ENCODE peak calls at places on chromosomes 12 and 14, in six cellular contexts. H, K, X, J, R and E are unnamed samples.

GRCh38 chr12:19689801-19690472 is 250.6 kb downstream of the AEBP2 start:
- DNase-seq in R (no peak), X (no peak), H (peak; percentile 93), K (no peak), J (no peak), E (no peak)

GRCh38 chr14:89486961-89487360 is 69.9 kb upstream of the FOXN3 start:
- DNase-seq in J (no peak), R (no peak), H (no peak), K (no peak), X (no peak), E (no peak)

GRCh38 chr14:99724939-99725773 is 41.1 kb downstream of the CYP46A1 start:
- DNase-seq in R (no peak), X (no peak), K (no peak), J (no peak), H (no peak), E (no peak)

GRCh38 chr12:131511391-131511802 is 199.5 kb upstream of the SFSWAP start:
- DNase-seq in J (peak; percentile 56), X (peak; percentile 4), R (peak; percentile 54), K (peak; percentile 54), H (peak; percentile 33), E (peak; percentile 89)

GRCh38 chr12:31387466-31387865 is 61.5 kb upstream of the SINHCAF start:
- DNase-seq in H (no peak), J (no peak), X (no peak), R (no peak), K (no peak), E (no peak)

GRCh38 chr14:64507376-64508156 is 3.0 kb downstream of the ZBTB1 start:
- DNase-seq in R (peak; percentile 46), K (no peak), X (peak; percentile 8), J (no peak), H (peak; percentile 21), E (no peak)

GRCh38 chr14:52131640-52132320 is 62.9 kb upstream of the NID2 start:
- DNase-seq in H (peak; percentile 89), R (peak; percentile 94), X (no peak), K (peak; percentile 49), J (peak; percentile 10), E (peak; percentile 57)

GRCh38 chr12:59823535-59823934 is 227.7 kb downstream of the SLC16A7 start:
- DNase-seq in H (no peak), R (no peak), K (no peak), X (no peak), J (no peak), E (no peak)

GRCh38 chr14:47929334-47929733 is 253.9 kb upstream of the MDGA2 start:
- DNase-seq in H (no peak), K (no peak), R (no peak), J (no peak), X (no peak), E (peak; percentile 86)

GRCh38 chr14:104724407-104724980 is 465 bp downstream of the ADSS1 start:
- DNase-seq in J (no peak), R (no peak), X (no peak), H (peak; percentile 46), K (no peak), E (no peak)

GRCh38 chr14:74658535-74659130 is 46.6 kb upstream of the LTBP2 start:
- DNase-seq in X (no peak), H (no peak), K (no peak), R (peak; percentile 67), J (no peak), E (no peak)

GRCh38 chr12:70774055-70774454 is 136.8 kb upstream of the PTPRB start:
- DNase-seq in H (no peak), J (no peak), K (no peak), X (no peak), R (peak; percentile 62), E (no peak)

GRCh38 chr12:52254965-52255751 is 19.3 kb upstream of the KRT86 start:
- DNase-seq in R (no peak), X (no peak), K (no peak), J (no peak), H (no peak), E (no peak)

GRCh38 chr14:73663548-73664212 is 18.9 kb downstream of the DNAL1 start:
- DNase-seq in H (no peak), K (no peak), X (no peak), J (no peak), R (no peak), E (no peak)

GRCh38 chr12:71183846-71184245 is 26.0 kb upstream of the TSPAN8 start:
- DNase-seq in R (no peak), X (no peak), J (no peak), K (no peak), H (no peak), E (no peak)

GRCh38 chr12:5402009-5402408 is 29.9 kb upstream of the NTF3 start:
- DNase-seq in X (no peak), J (no peak), R (no peak), H (no peak), K (no peak), E (no peak)

GRCh38 chr12:40959041-40959440 is 229.1 kb upstream of the PDZRN4 start:
- DNase-seq in J (no peak), H (no peak), R (no peak), K (no peak), X (no peak), E (no peak)

GRCh38 chr12:54419088-54419887 is at the start of gene ITGA5:
- DNase-seq in H (peak; percentile 74), R (peak; percentile 84), X (peak; percentile 43), K (no peak), J (no peak), E (no peak)

GRCh38 chr12:22518067-22518719 is 26.1 kb downstream of the C2CD5 start:
- DNase-seq in X (no peak), R (peak; percentile 10), K (no peak), J (no peak), H (peak; percentile 88), E (no peak)

GRCh38 chr14:96962337-96962736 is 165.2 kb downstream of the VRK1 start:
- DNase-seq in J (peak; percentile 34), R (no peak), K (peak; percentile 9), X (no peak), H (peak; percentile 11), E (peak; percentile 45)

GRCh38 chr14:72165151-72165715 is 233.0 kb downstream of the RGS6 start:
- DNase-seq in K (no peak), X (no peak), R (no peak), H (no peak), J (no peak), E (no peak)

GRCh38 chr14:102471921-102472814 is 37.4 kb downstream of the ANKRD9 start:
- DNase-seq in H (no peak), J (no peak), K (no peak), R (no peak), X (no peak), E (no peak)

GRCh38 chr14:87457727-87458126 is 535.3 kb downstream of the GALC start:
- DNase-seq in J (no peak), R (no peak), H (no peak), X (no peak), K (no peak), E (no peak)

GRCh38 chr12:108694812-108695278 is 36.5 kb downstream of the CORO1C start:
- DNase-seq in R (peak; percentile 68), J (no peak), H (no peak), K (no peak), X (no peak), E (no peak)